ENCODE peak calls at places on chromosomes 16 and 17, in six cellular contexts. One of them, this sample, is unnamed.

GRCh38 chr16:28156031-28156680 is 55.6 kb downstream of the XPO6 start:
- DNase-seq in fibroblast of lung: no peak
- DNase-seq in GM10248: no peak
- DNase-seq in AG10803: no peak
- DNase-seq in AG09319: no peak
- DNase-seq in cardiac muscle cell: no peak
- DNase-seq in this sample: no peak

GRCh38 chr17:18025596-18026407 is 13.2 kb downstream of the ATPAF2 start:
- DNase-seq in GM10248: peak
- DNase-seq in fibroblast of lung: no peak
- DNase-seq in cardiac muscle cell: no peak
- DNase-seq in AG09319: no peak
- DNase-seq in AG10803: peak
- DNase-seq in this sample: no peak

GRCh38 chr17:56648341-56648740 is 54.8 kb downstream of the NOG start:
- DNase-seq in cardiac muscle cell: no peak
- DNase-seq in fibroblast of lung: no peak
- DNase-seq in GM10248: no peak
- DNase-seq in AG10803: no peak
- DNase-seq in AG09319: no peak
- DNase-seq in this sample: no peak

GRCh38 chr17:16215273-16215964 is at the start of gene NCOR1:
- DNase-seq in cardiac muscle cell: peak
- DNase-seq in AG09319: peak
- DNase-seq in fibroblast of lung: peak
- DNase-seq in GM10248: peak
- DNase-seq in AG10803: peak
- DNase-seq in this sample: peak

GRCh38 chr17:72838068-72838467 is 254.4 kb downstream of the SLC39A11 start:
- DNase-seq in GM10248: no peak
- DNase-seq in AG09319: no peak
- DNase-seq in fibroblast of lung: no peak
- DNase-seq in AG10803: no peak
- DNase-seq in cardiac muscle cell: no peak
- DNase-seq in this sample: no peak

GRCh38 chr17:4487820-4488716 is 10.6 kb upstream of the SPNS2 start:
- DNase-seq in cardiac muscle cell: peak
- DNase-seq in GM10248: no peak
- DNase-seq in AG10803: no peak
- DNase-seq in AG09319: no peak
- DNase-seq in fibroblast of lung: no peak
- DNase-seq in this sample: no peak

GRCh38 chr16:4682616-4683254 is 10.6 kb upstream of the NUDT16L1 start:
- DNase-seq in cardiac muscle cell: peak
- DNase-seq in AG09319: no peak
- DNase-seq in GM10248: no peak
- DNase-seq in AG10803: no peak
- DNase-seq in fibroblast of lung: peak
- DNase-seq in this sample: peak

GRCh38 chr17:17495448-17496188 is 577 bp downstream of the RASD1 start:
- DNase-seq in AG10803: peak
- DNase-seq in cardiac muscle cell: peak
- DNase-seq in fibroblast of lung: peak
- DNase-seq in AG09319: no peak
- DNase-seq in GM10248: peak
- DNase-seq in this sample: peak

GRCh38 chr16:15949210-15950166 is at the start of gene ABCC1:
- DNase-seq in AG09319: no peak
- DNase-seq in AG10803: no peak
- DNase-seq in GM10248: peak
- DNase-seq in fibroblast of lung: no peak
- DNase-seq in cardiac muscle cell: peak
- DNase-seq in this sample: peak

GRCh38 chr16:86048221-86048620 is 149.3 kb downstream of the IRF8 start:
- DNase-seq in AG10803: no peak
- DNase-seq in GM10248: no peak
- DNase-seq in fibroblast of lung: no peak
- DNase-seq in cardiac muscle cell: no peak
- DNase-seq in AG09319: no peak
- DNase-seq in this sample: peak

GRCh38 chr16:63744077-63744874 is 1377.6 kb downstream of the CDH11 start:
- DNase-seq in fibroblast of lung: no peak
- DNase-seq in AG10803: no peak
- DNase-seq in cardiac muscle cell: peak
- DNase-seq in GM10248: no peak
- DNase-seq in AG09319: no peak
- DNase-seq in this sample: no peak

GRCh38 chr17:39062846-39063680 is 88.4 kb downstream of the PLXDC1 start:
- DNase-seq in GM10248: no peak
- DNase-seq in fibroblast of lung: no peak
- DNase-seq in AG09319: no peak
- DNase-seq in AG10803: peak
- DNase-seq in cardiac muscle cell: no peak
- DNase-seq in this sample: no peak

GRCh38 chr16:82671743-82672142 is 45.0 kb downstream of the CDH13 start:
- DNase-seq in AG10803: no peak
- DNase-seq in AG09319: no peak
- DNase-seq in GM10248: no peak
- DNase-seq in fibroblast of lung: no peak
- DNase-seq in cardiac muscle cell: no peak
- DNase-seq in this sample: no peak

GRCh38 chr16:9757687-9758086 is 424.5 kb downstream of the GRIN2A start:
- DNase-seq in cardiac muscle cell: no peak
- DNase-seq in fibroblast of lung: no peak
- DNase-seq in GM10248: no peak
- DNase-seq in AG09319: no peak
- DNase-seq in AG10803: no peak
- DNase-seq in this sample: no peak

GRCh38 chr17:17857496-17857895 is 20.7 kb upstream of the SREBF1 start:
- DNase-seq in fibroblast of lung: no peak
- DNase-seq in cardiac muscle cell: no peak
- DNase-seq in AG10803: no peak
- DNase-seq in AG09319: no peak
- DNase-seq in GM10248: no peak
- DNase-seq in this sample: no peak

GRCh38 chr16:83983491-83983890 is 15.4 kb downstream of the NECAB2 start:
- DNase-seq in AG09319: no peak
- DNase-seq in fibroblast of lung: no peak
- DNase-seq in AG10803: no peak
- DNase-seq in GM10248: no peak
- DNase-seq in cardiac muscle cell: no peak
- DNase-seq in this sample: no peak

GRCh38 chr17:77697480-77698400 is 260.8 kb upstream of the TNRC6C start:
- DNase-seq in AG10803: no peak
- DNase-seq in GM10248: no peak
- DNase-seq in AG09319: no peak
- DNase-seq in fibroblast of lung: no peak
- DNase-seq in cardiac muscle cell: no peak
- DNase-seq in this sample: no peak

GRCh38 chr17:68327823-68328557 is 36.7 kb downstream of the ARSG start:
- DNase-seq in cardiac muscle cell: no peak
- DNase-seq in fibroblast of lung: no peak
- DNase-seq in GM10248: no peak
- DNase-seq in AG10803: no peak
- DNase-seq in AG09319: no peak
- DNase-seq in this sample: no peak

GRCh38 chr16:84184775-84185174 is 2.1 kb downstream of the TAF1C start:
- DNase-seq in AG10803: no peak
- DNase-seq in fibroblast of lung: no peak
- DNase-seq in cardiac muscle cell: no peak
- DNase-seq in GM10248: no peak
- DNase-seq in AG09319: no peak
- DNase-seq in this sample: no peak

GRCh38 chr16:11139624-11140375 is 116.2 kb downstream of the SOCS1 start:
- DNase-seq in GM10248: no peak
- DNase-seq in AG09319: no peak
- DNase-seq in AG10803: no peak
- DNase-seq in cardiac muscle cell: no peak
- DNase-seq in fibroblast of lung: no peak
- DNase-seq in this sample: peak

GRCh38 chr16:14111713-14112538 is 40.8 kb downstream of the MRTFB start:
- DNase-seq in GM10248: no peak
- DNase-seq in AG09319: no peak
- DNase-seq in AG10803: peak
- DNase-seq in cardiac muscle cell: no peak
- DNase-seq in fibroblast of lung: no peak
- DNase-seq in this sample: no peak

GRCh38 chr16:82758904-82759303 is 132.1 kb downstream of the CDH13 start:
- DNase-seq in fibroblast of lung: no peak
- DNase-seq in cardiac muscle cell: no peak
- DNase-seq in AG10803: no peak
- DNase-seq in AG09319: no peak
- DNase-seq in GM10248: no peak
- DNase-seq in this sample: no peak

GRCh38 chr17:83103200-83103937 is 24.0 kb downstream of the METRNL start:
- DNase-seq in GM10248: no peak
- DNase-seq in cardiac muscle cell: no peak
- DNase-seq in AG10803: peak
- DNase-seq in fibroblast of lung: peak
- DNase-seq in AG09319: no peak
- DNase-seq in this sample: no peak

GRCh38 chr17:16181581-16181980 is 33.8 kb downstream of the NCOR1 start:
- DNase-seq in fibroblast of lung: no peak
- DNase-seq in cardiac muscle cell: no peak
- DNase-seq in AG09319: no peak
- DNase-seq in AG10803: no peak
- DNase-seq in GM10248: no peak
- DNase-seq in this sample: no peak

DNA sequence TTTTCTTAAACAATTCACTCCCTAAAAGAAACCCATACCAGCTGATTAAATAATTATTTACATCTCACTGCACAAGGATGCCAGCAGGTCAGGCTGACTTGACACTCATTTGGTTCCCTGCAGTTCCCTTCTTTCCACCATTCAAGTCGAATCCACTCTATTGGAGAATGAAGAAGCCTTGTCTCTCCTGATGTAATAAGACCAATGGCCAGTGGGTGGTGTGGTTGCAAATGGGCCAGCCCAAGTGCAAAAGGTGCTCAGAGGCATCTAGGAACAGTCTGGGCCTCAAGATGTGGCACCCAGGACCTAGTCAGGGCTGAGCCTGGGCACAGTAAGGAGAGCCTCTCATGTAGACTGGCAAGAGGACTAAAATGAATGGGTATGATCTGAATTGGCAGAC is 9.3 kb downstream of the C16orf78 start:
- DNase-seq in AG09319: no peak
- DNase-seq in GM10248: no peak
- DNase-seq in cardiac muscle cell: no peak
- DNase-seq in AG10803: no peak
- DNase-seq in fibroblast of lung: no peak
- DNase-seq in this sample: peak
- TF ChIP-seq CTCF in AG09319: no peak
- TF ChIP-seq CTCF in GM10248: no peak
- TF ChIP-seq CTCF in cardiac muscle cell: peak
- TF ChIP-seq CTCF in AG10803: no peak
- TF ChIP-seq CTCF in fibroblast of lung: no peak
- TF ChIP-seq CTCF in this sample: no peak

GRCh38 chr17:40318835-40319332 is 9.9 kb downstream of the RARA start:
- DNase-seq in GM10248: no peak
- DNase-seq in cardiac muscle cell: no peak
- DNase-seq in AG10803: peak
- DNase-seq in AG09319: no peak
- DNase-seq in fibroblast of lung: no peak
- DNase-seq in this sample: no peak
- TF ChIP-seq CTCF in GM10248: no peak
- TF ChIP-seq CTCF in cardiac muscle cell: peak
- TF ChIP-seq CTCF in AG10803: peak
- TF ChIP-seq CTCF in AG09319: peak
- TF ChIP-seq CTCF in fibroblast of lung: no peak
- TF ChIP-seq CTCF in this sample: no peak

GRCh38 chr16:188674-189073 is 8.4 kb downstream of the HBQ1 start:
- DNase-seq in fibroblast of lung: no peak
- DNase-seq in GM10248: no peak
- DNase-seq in AG10803: no peak
- DNase-seq in cardiac muscle cell: no peak
- DNase-seq in AG09319: no peak
- DNase-seq in this sample: no peak
- TF ChIP-seq CTCF in fibroblast of lung: no peak
- TF ChIP-seq CTCF in GM10248: peak
- TF ChIP-seq CTCF in AG10803: no peak
- TF ChIP-seq CTCF in cardiac muscle cell: no peak
- TF ChIP-seq CTCF in AG09319: no peak
- TF ChIP-seq CTCF in this sample: no peak

DNA sequence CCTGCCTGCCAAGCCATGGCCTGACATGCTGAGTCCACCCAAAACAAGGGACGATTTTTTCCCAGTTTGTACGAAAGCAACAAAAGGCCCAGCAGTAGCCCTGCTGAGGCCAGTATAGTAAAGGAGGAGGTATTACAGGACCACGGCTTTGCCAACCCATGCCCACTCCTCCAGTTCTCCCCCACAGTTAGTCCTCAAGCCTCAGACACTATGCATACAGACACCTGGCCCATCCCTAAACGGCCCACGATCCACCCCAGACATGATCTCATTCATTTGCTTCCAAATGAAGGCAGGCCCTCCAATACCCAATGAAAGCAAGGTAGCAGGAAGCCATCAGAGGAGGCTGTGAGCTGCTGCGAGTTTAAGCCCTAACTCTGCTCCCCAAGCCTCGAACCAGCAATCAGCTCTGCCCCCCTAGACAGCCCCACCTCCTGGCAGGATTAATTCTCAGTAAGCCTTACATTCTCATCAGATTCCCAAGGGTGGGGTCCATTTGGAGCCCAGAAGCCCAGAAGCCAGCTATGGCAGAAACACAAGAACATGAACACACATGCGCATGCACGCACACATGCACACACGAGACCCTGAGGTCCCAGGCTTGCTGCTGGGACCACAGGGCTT is 4.9 kb downstream of the HDAC5 start:
- DNase-seq in cardiac muscle cell: no peak
- DNase-seq in AG09319: no peak
- DNase-seq in AG10803: no peak
- DNase-seq in GM10248: no peak
- DNase-seq in fibroblast of lung: no peak
- DNase-seq in this sample: no peak
- TF ChIP-seq CTCF in cardiac muscle cell: no peak
- TF ChIP-seq CTCF in AG09319: no peak
- TF ChIP-seq CTCF in AG10803: no peak
- TF ChIP-seq CTCF in GM10248: no peak
- TF ChIP-seq CTCF in fibroblast of lung: no peak
- TF ChIP-seq CTCF in this sample: no peak

DNA sequence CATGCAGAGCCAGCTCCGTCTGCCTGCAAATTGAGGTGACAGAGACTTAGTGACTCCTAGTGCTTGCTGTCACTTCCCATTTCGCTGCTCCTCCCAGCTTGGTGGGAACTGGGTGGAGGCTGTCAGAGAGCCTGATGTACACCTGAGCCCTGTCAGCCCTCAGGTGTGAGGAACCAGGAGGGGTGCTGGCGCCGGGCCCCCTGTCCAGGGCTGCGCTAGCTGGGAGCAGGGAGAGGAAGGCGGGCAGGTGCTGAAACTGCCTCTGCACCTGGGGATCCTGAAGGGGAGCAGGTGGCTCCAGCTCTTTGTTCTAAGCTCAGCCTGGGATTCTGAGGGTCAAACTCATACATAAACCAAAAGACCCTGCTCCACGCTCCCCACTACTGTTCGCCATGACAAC is 10.8 kb upstream of the WSCD1 start:
- DNase-seq in fibroblast of lung: no peak
- DNase-seq in cardiac muscle cell: no peak
- DNase-seq in GM10248: no peak
- DNase-seq in AG09319: no peak
- DNase-seq in AG10803: no peak
- DNase-seq in this sample: no peak
- TF ChIP-seq CTCF in fibroblast of lung: no peak
- TF ChIP-seq CTCF in cardiac muscle cell: no peak
- TF ChIP-seq CTCF in GM10248: no peak
- TF ChIP-seq CTCF in AG09319: no peak
- TF ChIP-seq CTCF in AG10803: no peak
- TF ChIP-seq CTCF in this sample: no peak

This sample was measured in endothelial cell.